ENCODE peak calls at places on chromosomes 12 and 14, in ten cellular contexts. C is HFF-Myc; Z is CD8-positive, alpha-beta T cell; E is uterus; T is BE2C; G is astrocyte of the spinal cord; V is IMR-90; I is RWPE1; M is osteocyte; X is AG04450. R is an unnamed sample.
A peak's percentile ranks its signal among the peaks of the same experiment; 100 is the strongest.

GRCh38 chr12:49527361-49528130 is 11.3 kb upstream of the KCNH3 start:
- DNase-seq in Z (no peak), G (no peak), M (no peak), X (no peak), V (no peak), T (peak; percentile 60), I (no peak), E (no peak), C (no peak), R (no peak)

GRCh38 chr14:44405350-44405619 is 101.8 kb downstream of the FSCB start:
- DNase-seq in V (no peak), E (no peak), X (no peak), C (no peak), I (no peak), G (no peak), M (no peak), Z (no peak), T (no peak), R (no peak)

GRCh38 chr12:108629824-108630476 is 3.7 kb downstream of the SELPLG start:
- DNase-seq in T (no peak), I (peak; percentile 87), X (no peak), M (no peak), E (peak; percentile 63), Z (no peak), G (peak; percentile 75), V (peak; percentile 87), C (no peak), R (peak; percentile 55)

GRCh38 chr12:49899921-49900320 is 3.8 kb downstream of the FAIM2 start:
- DNase-seq in C (no peak), G (no peak), E (no peak), T (no peak), I (no peak), Z (no peak), X (no peak), V (no peak), M (no peak), R (no peak)

GRCh38 chr12:121465921-121466799 is 66.2 kb downstream of the RNF34 start:
- DNase-seq in M (no peak), G (peak; percentile 10), Z (no peak), X (no peak), C (no peak), E (no peak), T (peak; percentile 38), V (no peak), I (no peak), R (no peak)

GRCh38 chr12:53427905-53428594 is 4.4 kb downstream of the AMHR2 start:
- DNase-seq in X (peak; percentile 70), I (peak; percentile 90), Z (no peak), M (no peak), C (peak; percentile 47), G (peak; percentile 86), E (no peak), T (no peak), V (peak; percentile 97), R (no peak)

GRCh38 chr12:53450936-53451335 is 966 bp upstream of the PCBP2 start:
- DNase-seq in C (no peak), E (no peak), X (no peak), I (no peak), V (no peak), M (no peak), G (no peak), T (no peak), Z (no peak), R (no peak)

GRCh38 chr14:21093769-21094681 is 4.4 kb downstream of the ZNF219 start:
- DNase-seq in T (peak; percentile 70), I (no peak), M (no peak), G (no peak), X (no peak), E (no peak), C (no peak), V (no peak), Z (no peak), R (no peak)

GRCh38 chr12:51443573-51443972 is 18.9 kb downstream of the SLC4A8 start:
- DNase-seq in I (no peak), V (no peak), T (no peak), Z (no peak), E (no peak), G (no peak), C (no peak), M (no peak), X (no peak), R (no peak)

GRCh38 chr12:88691811-88692210 is 111.5 kb upstream of the KITLG start:
- DNase-seq in V (no peak), I (no peak), X (no peak), T (no peak), Z (no peak), G (no peak), M (no peak), C (no peak), E (no peak), R (no peak)

GRCh38 chr12:64890873-64891468 is 66.5 kb downstream of the TBC1D30 start:
- DNase-seq in M (no peak), G (peak; percentile 67), E (no peak), Z (no peak), V (peak; percentile 70), T (no peak), C (peak; percentile 50), I (peak; percentile 57), X (no peak), R (no peak)

GRCh38 chr12:52924764-52925716 is 20.2 kb upstream of the KRT8 start:
- DNase-seq in C (no peak), V (peak; percentile 93), E (peak; percentile 24), I (peak; percentile 80), X (peak; percentile 62), T (peak; percentile 45), G (peak; percentile 81), Z (no peak), M (no peak), R (no peak)

GRCh38 chr12:54879579-54879978 is 25.3 kb downstream of the MUCL1 start:
- DNase-seq in X (no peak), T (no peak), V (no peak), I (no peak), G (no peak), Z (no peak), M (no peak), E (no peak), C (no peak), R (no peak)
- TF ChIP-seq CTCF in X (no peak), T (no peak), V (no peak), I (no peak), G (no peak), Z (no peak), M (no peak), E (no peak), C (no peak), R (no peak)

GRCh38 chr12:25959069-25959961 is 833 bp downstream of the RASSF8 start:
- DNase-seq in C (no peak), I (peak; percentile 45), M (peak; percentile 85), V (peak; percentile 85), E (peak; percentile 71), G (peak; percentile 86), T (peak; percentile 36), X (peak; percentile 39), Z (no peak), R (peak; percentile 62)
- TF ChIP-seq CTCF in C (no peak), I (no peak), M (peak; percentile 31), V (peak; percentile 34), E (peak; percentile 19), G (peak; percentile 23), T (no peak), X (peak; percentile 32), Z (no peak), R (no peak)

DNA sequence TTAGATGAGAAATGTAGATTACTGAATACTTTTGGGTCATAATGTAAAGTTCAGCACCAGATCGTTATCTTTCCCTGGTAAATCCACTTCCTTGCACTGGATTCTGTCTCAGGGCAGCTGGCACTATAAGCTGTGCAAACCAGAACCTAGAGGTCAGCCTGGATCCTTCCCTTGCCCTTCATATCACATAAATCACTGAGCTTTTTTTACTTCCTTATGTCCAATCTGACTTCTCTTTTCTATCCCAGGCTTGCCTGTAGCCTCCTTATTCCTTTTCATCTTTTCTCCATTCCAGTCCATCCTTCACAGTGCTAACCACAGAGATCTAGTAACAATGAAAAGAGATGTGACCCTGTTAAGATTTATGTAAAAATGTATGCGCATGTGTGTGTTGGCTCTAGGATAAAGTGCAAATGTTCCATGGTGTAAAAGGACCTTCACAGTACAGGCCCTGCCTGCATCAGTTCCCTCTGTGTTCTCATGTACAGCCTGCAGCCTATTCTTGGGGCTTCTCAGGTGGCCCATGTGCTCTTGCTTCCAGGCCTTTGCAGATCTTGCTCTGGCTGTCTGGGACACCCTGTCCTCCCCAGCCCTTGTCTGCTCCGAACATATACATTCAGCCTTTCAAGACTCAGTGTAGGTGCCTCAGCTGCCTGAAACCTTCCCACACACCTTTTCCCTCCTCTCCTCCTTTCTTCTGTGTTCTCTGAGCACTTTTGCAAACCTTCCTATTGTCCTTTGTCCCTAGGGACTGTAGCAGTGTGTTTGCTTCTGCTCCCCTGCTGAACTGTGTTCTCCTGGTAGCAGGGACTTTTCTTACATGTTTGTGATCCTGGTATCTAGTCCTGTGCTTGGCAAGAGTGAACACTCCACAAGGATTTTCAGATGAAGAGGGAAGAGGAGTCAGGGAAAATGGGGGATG is 30.0 kb downstream of the PELI2 start:
- DNase-seq in V (no peak), Z (no peak), C (no peak), M (no peak), X (no peak), E (no peak), T (no peak), G (no peak), I (no peak), R (no peak)
- TF ChIP-seq CTCF in V (no peak), Z (no peak), C (no peak), M (no peak), X (no peak), E (no peak), T (no peak), G (no peak), I (no peak), R (no peak)

GRCh38 chr14:77809011-77809410 is 9.1 kb downstream of the ADCK1 start:
- DNase-seq in T (no peak), Z (no peak), V (no peak), C (no peak), M (no peak), I (no peak), E (no peak), X (no peak), G (no peak), R (no peak)

GRCh38 chr14:77800814-77801213 is 905 bp downstream of the ADCK1 start:
- DNase-seq in G (no peak), X (no peak), I (no peak), M (no peak), E (no peak), T (no peak), Z (no peak), C (no peak), V (no peak), R (no peak)

GRCh38 chr14:77808250-77808649 is 8.3 kb downstream of the ADCK1 start:
- DNase-seq in X (no peak), M (no peak), V (no peak), T (no peak), Z (no peak), E (no peak), C (no peak), G (no peak), I (no peak), R (no peak)

GRCh38 chr14:77805703-77806102 is 5.8 kb downstream of the ADCK1 start:
- DNase-seq in X (no peak), V (no peak), I (no peak), Z (no peak), M (no peak), T (no peak), G (no peak), E (no peak), C (no peak), R (no peak)

DNA sequence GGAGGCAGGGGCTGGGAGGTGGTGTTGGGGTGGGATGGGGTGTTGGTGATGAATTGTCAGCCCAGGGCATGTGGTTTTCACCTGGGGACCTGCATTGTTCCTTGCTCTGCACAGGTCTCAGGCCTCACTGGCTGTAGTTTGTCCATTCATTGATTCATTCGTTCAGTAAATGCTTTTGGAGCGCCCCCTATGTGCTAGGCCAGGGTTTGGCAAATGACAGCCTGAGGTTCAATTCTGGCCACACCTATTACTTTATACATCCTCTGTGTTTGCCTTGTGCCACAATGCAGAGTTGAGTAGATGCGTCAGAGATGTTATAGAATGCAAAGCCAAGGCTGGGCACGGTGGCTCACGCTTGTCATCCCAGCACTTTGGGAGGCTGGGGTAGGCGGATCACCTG is 4.7 kb downstream of the ADCK1 start:
- DNase-seq in M (no peak), G (no peak), Z (no peak), V (no peak), X (no peak), I (no peak), E (no peak), T (no peak), C (no peak), R (no peak)
- TF ChIP-seq CTCF in M (no peak), G (peak; percentile 34), Z (no peak), V (peak; percentile 29), X (peak; percentile 1), I (no peak), E (no peak), T (peak; percentile 39), C (peak; percentile 43), R (no peak)